ENCODE peak calls at places on chromosome 19, in nine cellular contexts. Q, S, B, X, J, A, D, U and Z are unnamed samples.

GRCh38 chr19:40165362-40165937 is 25.8 kb upstream of the MAP3K10 start:
- DNase-seq in J (peak), Q (peak), S (peak), B (peak), D (peak), A (no peak), X (peak), U (no peak), Z (peak)

GRCh38 chr19:52007436-52007804 is 591 bp downstream of the ZNF615 start:
- DNase-seq in Q (peak), A (peak), U (no peak), J (no peak), D (no peak), X (no peak), B (no peak), S (no peak), Z (peak)

GRCh38 chr19:48424694-48425219 is 21.0 kb upstream of the GRWD1 start:
- DNase-seq in U (no peak), X (no peak), B (peak), J (no peak), S (no peak), A (no peak), D (no peak), Q (peak), Z (peak)

GRCh38 chr19:33064117-33064777 is 441 bp downstream of the RHPN2 start:
- DNase-seq in A (peak), U (no peak), Q (no peak), B (no peak), D (no peak), S (no peak), J (peak), X (no peak), Z (peak)

GRCh38 chr19:4215807-4216206 is 13.5 kb upstream of the EBI3 start:
- DNase-seq in S (no peak), U (no peak), A (no peak), Q (no peak), D (no peak), J (no peak), X (no peak), B (no peak), Z (no peak)

GRCh38 chr19:47509973-47510372 is 4.9 kb downstream of the NAPA start:
- DNase-seq in A (no peak), D (no peak), S (no peak), J (no peak), U (no peak), X (peak), B (no peak), Q (no peak), Z (no peak)

GRCh38 chr19:40578442-40578908 is 1.8 kb downstream of the SHKBP1 start:
- DNase-seq in Q (no peak), B (no peak), X (no peak), S (peak), A (no peak), J (peak), U (no peak), D (no peak), Z (peak)

GRCh38 chr19:39181500-39182173 is 15.1 kb upstream of the NCCRP1 start:
- DNase-seq in S (no peak), J (no peak), B (no peak), U (no peak), D (no peak), Q (no peak), A (no peak), X (no peak), Z (no peak)

GRCh38 chr19:32566246-32566830 is 14.7 kb upstream of the PDCD5 start:
- DNase-seq in S (no peak), B (no peak), A (no peak), U (no peak), Q (peak), D (no peak), X (peak), J (no peak), Z (no peak)

GRCh38 chr19:27966390-27966816 is 1246.5 kb downstream of the UQCRFS1 start:
- DNase-seq in X (no peak), U (no peak), S (no peak), J (peak), Q (no peak), A (no peak), D (no peak), B (no peak), Z (peak)

GRCh38 chr19:19217110-19217509 is 5.4 kb downstream of the NCAN start:
- DNase-seq in U (no peak), B (no peak), D (no peak), S (no peak), X (no peak), J (no peak), Q (no peak), A (peak), Z (peak)

GRCh38 chr19:38638461-38638860 is 9.0 kb upstream of the ACTN4 start:
- DNase-seq in Q (no peak), S (no peak), X (no peak), U (no peak), J (no peak), B (no peak), D (no peak), A (no peak), Z (no peak)

GRCh38 chr19:18596752-18597157 is 8.2 kb downstream of the REX1BD start:
- DNase-seq in Q (no peak), J (no peak), D (no peak), A (peak), X (no peak), S (no peak), B (no peak), U (no peak), Z (peak)

GRCh38 chr19:57560049-57560491 is 407 bp upstream of the ZNF550 start:
- DNase-seq in J (no peak), Q (peak), X (peak), S (no peak), A (no peak), D (peak), U (no peak), B (no peak), Z (no peak)

GRCh38 chr19:12751635-12752034 is at the start of gene BEST2:
- DNase-seq in Q (no peak), A (no peak), J (no peak), S (no peak), X (no peak), U (no peak), B (no peak), D (no peak), Z (peak)

GRCh38 chr19:46806651-46807050 is 18.3 kb upstream of the SLC1A5 start:
- DNase-seq in D (no peak), U (no peak), Q (no peak), A (no peak), B (no peak), X (no peak), J (no peak), S (no peak), Z (no peak)